ENCODE peak calls at places on chromosomes 2 and 18, in ten cellular contexts. B, F, M, H, A, I, J, Z, L and N are unnamed samples.

GRCh38 chr2:55567298-55567697 is 47.8 kb downstream of the CFAP36 start:
- DNase-seq in L (no peak), F (no peak), M (no peak), A (no peak), Z (no peak), I (no peak), H (no peak), B (no peak), J (no peak), N (no peak)

GRCh38 chr2:174682578-174683391 is 81.5 kb downstream of the CHRNA1 start:
- DNase-seq in A (peak; percentile 18), J (no peak), M (peak; percentile 59), H (peak; percentile 87), Z (peak; percentile 76), I (peak; percentile 71), F (peak; percentile 84), B (peak; percentile 79), L (peak; percentile 74), N (peak; percentile 41)

GRCh38 chr18:79744625-79745024 is 53.1 kb upstream of the KCNG2 start:
- DNase-seq in A (no peak), M (no peak), J (no peak), Z (no peak), F (no peak), I (no peak), H (no peak), B (no peak), L (no peak), N (no peak)

GRCh38 chr2:121888189-121888557 is 132.7 kb downstream of the TSN start:
- DNase-seq in J (no peak), F (no peak), H (no peak), M (no peak), A (peak; percentile 46), I (no peak), B (no peak), L (no peak), Z (peak; percentile 13), N (no peak)

GRCh38 chr2:54669677-54670484 is 53.6 kb upstream of the EML6 start:
- DNase-seq in M (peak; percentile 76), F (peak; percentile 71), Z (no peak), H (peak; percentile 91), L (no peak), I (no peak), B (no peak), J (no peak), A (no peak), N (no peak)

GRCh38 chr2:5803547-5803946 is 111.4 kb downstream of the SOX11 start:
- DNase-seq in F (no peak), M (peak; percentile 89), H (no peak), J (no peak), Z (no peak), L (no peak), A (no peak), I (no peak), B (no peak), N (no peak)

GRCh38 chr2:187842978-187843847 is 289.0 kb upstream of the TFPI start:
- DNase-seq in B (no peak), A (peak; percentile 45), L (peak; percentile 19), J (peak; percentile 10), M (peak; percentile 78), H (peak; percentile 82), Z (peak; percentile 72), I (no peak), F (peak; percentile 85), N (no peak)

GRCh38 chr2:120245933-120246332 is 6.7 kb upstream of the RALB start:
- DNase-seq in A (no peak), M (no peak), H (no peak), L (no peak), I (no peak), F (no peak), Z (no peak), J (no peak), B (no peak), N (no peak)

GRCh38 chr2:233414273-233414654 is 60.0 kb downstream of the DGKD start:
- DNase-seq in M (peak; percentile 32), Z (no peak), H (peak; percentile 20), L (no peak), A (peak; percentile 55), I (no peak), B (no peak), J (no peak), F (no peak), N (no peak)

GRCh38 chr18:79795446-79795845 is 2.3 kb upstream of the KCNG2 start:
- DNase-seq in Z (no peak), L (no peak), I (peak; percentile 7), H (no peak), M (no peak), J (no peak), B (no peak), A (no peak), F (no peak), N (no peak)

GRCh38 chr2:219497495-219498279 is 1.0 kb upstream of the GMPPA start:
- DNase-seq in Z (peak; percentile 89), H (peak; percentile 95), M (peak; percentile 74), A (peak; percentile 87), B (peak; percentile 95), I (peak; percentile 95), L (peak; percentile 65), J (peak; percentile 15), F (peak; percentile 89), N (peak; percentile 42)

GRCh38 chr2:182088681-182089333 is 103.2 kb downstream of the PPP1R1C start:
- DNase-seq in L (no peak), B (no peak), Z (no peak), J (no peak), M (peak; percentile 45), I (no peak), A (no peak), F (no peak), H (no peak), N (no peak)

GRCh38 chr2:71544919-71545571 is 91.7 kb downstream of the DYSF start:
- DNase-seq in B (peak; percentile 31), L (peak; percentile 19), Z (no peak), A (no peak), M (no peak), H (no peak), I (no peak), F (no peak), J (no peak), N (no peak)

GRCh38 chr2:18094277-18094676 is 215.8 kb downstream of the KCNS3 start:
- DNase-seq in M (no peak), Z (no peak), F (no peak), B (no peak), H (no peak), L (no peak), J (no peak), A (no peak), I (no peak), N (no peak)

DNA sequence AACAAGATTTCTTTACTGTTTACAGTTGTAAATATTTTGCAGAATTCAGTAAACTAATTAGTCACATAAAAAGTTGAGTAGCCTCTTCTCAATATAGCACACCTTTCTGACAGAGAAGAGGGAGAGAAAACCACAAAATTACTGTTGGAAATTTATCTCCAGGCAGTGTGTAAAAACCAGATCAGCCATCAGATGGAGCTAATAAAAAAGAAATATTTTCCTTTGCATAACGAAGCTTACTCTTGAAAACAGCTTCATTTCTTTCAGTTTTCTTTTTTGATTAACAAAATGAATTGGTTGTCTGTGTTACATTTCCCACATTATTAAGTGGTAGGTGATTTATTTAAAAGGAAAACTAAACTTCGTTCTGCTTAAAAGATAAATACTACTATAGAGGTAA is 259.3 kb upstream of the KCNJ3 start:
- DNase-seq in J (no peak), H (no peak), F (peak; percentile 5), L (no peak), B (no peak), M (no peak), Z (no peak), I (no peak), A (no peak), N (no peak)
- TF ChIP-seq CTCF in J (no peak), H (no peak), F (peak; percentile 53), L (no peak), B (peak; percentile 30), M (no peak), Z (no peak), I (no peak), A (no peak), N (peak; percentile 33)

GRCh38 chr2:30691948-30692828 is 115.1 kb downstream of the CAPN13 start:
- DNase-seq in I (no peak), H (peak; percentile 75), A (no peak), Z (no peak), M (peak; percentile 37), F (no peak), B (peak; percentile 32), J (no peak), L (no peak), N (no peak)
- TF ChIP-seq CTCF in I (no peak), H (peak; percentile 43), A (no peak), Z (peak; percentile 22), M (peak; percentile 42), F (peak; percentile 31), B (peak; percentile 56), J (peak; percentile 29), L (no peak), N (no peak)

DNA sequence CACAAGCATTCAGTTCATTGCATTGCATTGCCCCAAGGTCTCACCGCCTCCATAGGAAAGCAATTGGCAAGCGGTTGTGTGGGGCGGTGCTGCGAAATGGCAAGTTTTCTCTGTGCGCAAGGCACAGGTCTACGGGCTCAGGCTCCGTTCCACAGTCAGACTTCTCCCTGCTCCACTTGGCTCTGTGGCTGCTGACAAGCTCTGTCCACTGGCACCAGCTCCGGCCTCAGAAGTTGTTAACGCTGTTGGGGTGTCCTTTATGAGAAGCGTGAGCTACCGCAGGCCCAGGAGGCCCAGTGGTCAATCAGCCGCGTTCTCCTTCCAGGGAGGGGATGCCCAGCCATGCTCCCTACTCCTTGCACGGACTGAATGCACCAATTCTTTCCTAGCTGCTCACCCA is 87.0 kb upstream of the GATA6 start:
- DNase-seq in I (no peak), B (peak; percentile 45), L (no peak), H (no peak), M (no peak), Z (peak; percentile 48), F (no peak), J (no peak), A (no peak), N (no peak)
- TF ChIP-seq CTCF in I (no peak), B (no peak), L (no peak), H (no peak), M (no peak), Z (no peak), F (no peak), J (no peak), A (no peak), N (no peak)

GRCh38 chr2:128311216-128311754 is 7.4 kb downstream of the HS6ST1 start:
- DNase-seq in L (no peak), B (no peak), A (no peak), J (no peak), M (no peak), I (no peak), F (no peak), Z (no peak), H (no peak), N (no peak)

GRCh38 chr2:128310761-128311160 is 7.9 kb downstream of the HS6ST1 start:
- DNase-seq in F (no peak), A (no peak), B (peak; percentile 3), I (no peak), L (no peak), J (no peak), Z (no peak), H (no peak), M (no peak), N (peak; percentile 7)

GRCh38 chr2:128312411-128312810 is 6.3 kb downstream of the HS6ST1 start:
- DNase-seq in I (no peak), J (no peak), B (no peak), H (no peak), Z (no peak), L (no peak), M (no peak), A (no peak), F (no peak), N (no peak)

GRCh38 chr2:128313076-128313836 is 5.4 kb downstream of the HS6ST1 start:
- DNase-seq in L (peak; percentile 49), Z (no peak), M (peak; percentile 63), B (no peak), A (peak; percentile 52), F (peak; percentile 44), H (peak; percentile 54), I (no peak), J (no peak), N (no peak)

GRCh38 chr2:128311755-128312341 is 6.8 kb downstream of the HS6ST1 start:
- DNase-seq in J (no peak), B (no peak), L (peak; percentile 2), A (no peak), I (no peak), M (no peak), F (no peak), Z (no peak), H (no peak), N (no peak)
- TF ChIP-seq CTCF in J (no peak), B (no peak), L (no peak), A (no peak), I (no peak), M (no peak), F (no peak), Z (no peak), H (no peak), N (no peak)